ENCODE peak calls at places on chromosomes 4 and X, in seven cellular contexts. T is HCT116, L is upper lobe of left lung, E is suprapubic skin, F is K562, W is stomach, V is transverse colon. C is an unnamed sample. For H3K4me1, the result is how much of the 10 kb centered on the place peaks cover.

GRCh38 chr4:1079711-1080265 is 33.6 kb downstream of the RNF212 start:
- DNase-seq in W (no peak), V (no peak), F (no peak), L (no peak), E (no peak), T (no peak), C (no peak)

GRCh38 chr4:151658959-151659593 is 101.7 kb downstream of the GATB start:
- DNase-seq in V (no peak), T (no peak), L (no peak), E (no peak), F (no peak), W (no peak), C (no peak)

GRCh38 chrX:83469551-83469950 is 38.5 kb upstream of the POU3F4 start:
- DNase-seq in T (no peak), W (peak), L (no peak), E (no peak), V (peak), F (no peak), C (no peak)

GRCh38 chr4:29549308-29549707 is 1170.9 kb upstream of the PCDH7 start:
- DNase-seq in V (no peak), W (no peak), T (no peak), E (no peak), F (no peak), L (no peak), C (no peak)

GRCh38 chr4:73839071-73839470 is 2.6 kb downstream of the CXCL6 start:
- DNase-seq in F (no peak), E (no peak), W (no peak), V (no peak), L (no peak), T (no peak), C (no peak)

GRCh38 chrX:153339662-153340061 is 5.7 kb downstream of the ZNF275 start:
- DNase-seq in E (no peak), L (no peak), V (no peak), T (no peak), W (no peak), F (peak), C (no peak)

GRCh38 chrX:134623293-134624045 is 34.8 kb downstream of the PLAC1 start:
- DNase-seq in W (no peak), V (no peak), F (no peak), E (no peak), T (no peak), L (no peak), C (no peak)

GRCh38 chr4:39820186-39820585 is 122.2 kb downstream of the UBE2K start:
- DNase-seq in F (no peak), V (no peak), L (no peak), W (no peak), E (no peak), T (no peak), C (no peak)

GRCh38 chr4:133969202-133969873 is 232.3 kb downstream of the PABPC4L start:
- DNase-seq in T (no peak), W (no peak), L (no peak), E (no peak), F (peak), V (no peak), C (no peak)

GRCh38 chr4:107037188-107037587 is 1.1 kb upstream of the DKK2 start:
- DNase-seq in T (no peak), W (no peak), E (peak), V (peak), F (no peak), L (peak), C (peak)

GRCh38 chr4:177308842-177309524 is 691 bp upstream of the NEIL3 start:
- DNase-seq in F (no peak), L (no peak), T (no peak), V (no peak), W (no peak), E (no peak), C (no peak)

GRCh38 chr4:113990886-113991285 is 11.4 kb upstream of the ARSJ start:
- DNase-seq in W (no peak), E (no peak), V (no peak), F (no peak), T (no peak), L (peak), C (no peak)

GRCh38 chrX:74923942-74924448 is 1.3 kb downstream of the NEXMIF start:
- DNase-seq in E (no peak), V (peak), W (no peak), T (no peak), F (no peak), L (no peak), C (peak)

GRCh38 chr4:74932832-74933561 is at the start of gene PARM1:
- DNase-seq in T (peak), W (peak), V (peak), E (peak), F (peak), L (peak), C (peak)

GRCh38 chr4:40719008-40719623 is 30.6 kb upstream of the NSUN7 start:
- DNase-seq in L (peak), F (peak), E (no peak), V (no peak), T (peak), W (no peak), C (no peak)

GRCh38 chr4:76659103-76659490 is 224.1 kb downstream of the SHROOM3 start:
- DNase-seq in E (no peak), T (no peak), W (no peak), F (no peak), L (no peak), V (no peak), C (no peak)

GRCh38 chr4:155853189-155853588 is 12.9 kb downstream of the ASIC5 start:
- DNase-seq in E (no peak), F (no peak), T (no peak), V (no peak), W (no peak), L (no peak), C (no peak)

GRCh38 chr4:8009710-8010534 is 70.3 kb upstream of the AFAP1 start:
- DNase-seq in V (peak), F (no peak), T (no peak), L (no peak), E (no peak), W (no peak), C (no peak)

GRCh38 chrX:108178099-108178498 is 86.5 kb downstream of the ATG4A start:
- DNase-seq in V (no peak), T (no peak), E (no peak), W (no peak), F (no peak), L (no peak), C (no peak)

GRCh38 chr4:56217383-56217890 is 169.9 kb downstream of the AASDH start:
- DNase-seq in T (no peak), W (no peak), L (no peak), V (no peak), E (no peak), F (no peak), C (no peak)

GRCh38 chr4:56220261-56220660 is 167.0 kb downstream of the AASDH start:
- DNase-seq in W (no peak), V (no peak), E (no peak), L (no peak), F (no peak), T (no peak), C (no peak)

GRCh38 chr4:56215901-56216300 is 171.4 kb downstream of the AASDH start:
- DNase-seq in W (peak), F (no peak), T (peak), E (no peak), V (peak), L (no peak), C (no peak)

GRCh38 chr4:56218230-56218895 is 168.9 kb downstream of the AASDH start:
- DNase-seq in W (no peak), E (no peak), T (no peak), F (no peak), V (no peak), L (no peak), C (no peak)

GRCh38 chr4:56219447-56219846 is 167.8 kb downstream of the AASDH start:
- DNase-seq in E (no peak), F (no peak), V (no peak), L (no peak), T (no peak), W (no peak), C (no peak)
- TF ChIP-seq POLR2AphosphoS5 in E (no peak), F (no peak), V (no peak), L (no peak), T (no peak), W (no peak), C (no peak)

GRCh38 chrX:40088803-40089540 is 8.8 kb downstream of the BCOR start:
- DNase-seq in T (no peak), L (no peak), E (no peak), V (no peak), W (no peak), F (no peak), C (no peak)
- H3K4me1 ChIP-seq in T (half or more), L (under half), E (half or more), V (under half), W (under half), F (half or more), C (half or more)

DNA sequence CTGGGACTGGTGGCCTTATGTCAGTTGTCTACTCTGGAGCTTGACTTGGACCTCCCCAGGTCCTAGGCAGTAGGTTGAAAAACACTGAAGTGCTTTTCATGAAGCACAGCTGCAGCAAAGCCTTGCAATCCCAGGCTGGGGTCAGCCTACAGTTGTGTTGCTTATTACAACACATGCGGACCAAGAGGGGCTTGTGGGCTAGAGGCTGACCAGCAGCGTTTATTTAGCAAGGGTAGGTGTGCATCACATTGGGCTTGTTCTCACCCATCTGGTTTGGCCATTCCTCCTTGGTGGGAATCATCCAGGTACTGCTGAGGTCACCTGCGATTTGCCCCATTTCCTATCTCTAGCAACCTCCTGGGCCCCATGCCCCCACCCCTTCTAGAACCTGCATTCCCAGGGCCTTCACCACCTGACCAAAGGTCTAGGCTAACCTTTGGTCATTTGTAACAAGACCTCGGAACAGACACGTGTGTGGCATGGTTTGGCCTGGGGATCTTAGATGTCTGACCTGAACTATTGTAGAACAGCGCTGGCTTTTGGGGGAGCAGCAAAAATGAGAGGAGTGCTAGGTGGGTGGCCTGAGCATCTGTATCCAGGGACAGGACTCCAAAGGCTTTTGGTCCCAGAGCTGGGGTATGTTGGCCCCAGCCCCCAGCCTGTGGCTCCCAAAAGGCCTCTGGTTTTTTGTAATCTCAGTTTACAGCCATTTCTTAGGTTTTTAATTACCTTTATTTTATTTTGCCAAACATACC is 3.0 kb downstream of the RPL10 start:
- DNase-seq in V (no peak), L (no peak), W (no peak), F (no peak), E (no peak), T (no peak), C (no peak)
- TF ChIP-seq POLR2A in V (no peak), L (peak), W (no peak), F (peak), E (no peak), T (peak), C (no peak)

DNA sequence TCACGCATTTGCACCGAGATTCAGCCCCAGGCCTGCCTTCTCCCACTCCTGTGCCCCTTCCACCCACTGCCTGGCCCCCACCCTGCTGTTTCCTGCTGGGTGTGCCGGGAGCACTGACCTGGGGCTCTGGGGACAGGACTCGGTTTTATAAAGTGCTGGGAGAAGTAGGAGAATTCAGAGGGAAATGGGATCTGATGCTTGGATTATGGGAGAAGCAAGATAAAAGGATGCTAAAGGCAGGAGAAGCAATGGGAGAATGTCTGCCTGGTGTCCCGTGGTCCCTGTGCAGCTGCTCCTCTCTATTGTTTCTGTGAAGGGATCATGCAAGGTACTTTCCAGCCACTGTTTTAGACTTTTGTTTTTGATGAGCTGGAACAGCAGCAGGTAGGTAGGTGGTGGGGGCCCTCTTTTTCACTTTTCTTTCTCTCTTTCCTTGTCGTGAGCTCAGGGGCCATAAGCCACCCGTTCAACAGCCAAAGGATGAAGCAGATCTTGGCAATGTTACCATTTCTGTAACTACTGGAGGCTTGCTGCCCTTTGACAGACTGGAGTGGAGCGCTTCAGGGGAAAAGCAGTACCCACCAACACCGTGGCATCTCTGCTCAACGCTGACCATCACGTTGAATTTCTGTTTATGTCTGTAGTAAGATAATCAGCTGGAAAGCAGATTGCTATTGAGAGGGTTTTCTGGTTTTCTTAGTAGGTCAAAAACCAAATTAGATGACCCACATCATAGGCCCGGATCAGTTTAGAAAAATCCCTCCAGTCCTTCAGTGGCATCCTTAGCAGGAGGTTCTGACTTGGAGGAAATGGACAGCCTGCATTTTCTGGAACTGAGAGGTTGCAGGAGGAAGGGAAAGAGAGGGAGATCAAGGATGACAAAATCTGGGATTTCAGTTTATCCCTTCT is 63.8 kb upstream of the ENPP6 start:
- DNase-seq in F (no peak), E (no peak), T (no peak), V (peak), L (no peak), W (no peak), C (no peak)
- TF ChIP-seq POLR2AphosphoS5 in F (no peak), E (no peak), T (no peak), V (no peak), L (no peak), W (no peak), C (no peak)

DNA sequence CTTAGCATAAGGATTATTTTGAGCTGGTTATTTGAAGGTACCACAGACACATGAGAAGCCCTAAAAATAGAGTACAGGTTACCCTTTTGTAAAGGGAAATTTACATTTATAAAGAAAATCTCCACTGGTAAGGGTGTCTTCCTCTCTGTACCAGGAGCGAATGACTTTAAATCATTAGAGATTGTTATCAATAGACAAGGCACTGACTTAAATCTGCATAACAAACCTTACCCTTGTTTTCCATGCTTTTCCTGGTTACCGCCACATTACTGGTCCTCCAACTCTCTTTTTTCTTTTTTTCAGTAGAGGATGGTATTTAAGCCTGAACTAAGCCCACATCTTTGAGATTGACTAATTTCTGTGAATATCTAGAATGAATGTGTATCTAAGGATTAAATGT is 129.8 kb downstream of the SLC7A11 start:
- DNase-seq in L (no peak), V (no peak), E (no peak), W (no peak), F (no peak), T (no peak), C (no peak)
- H3K4me1 ChIP-seq in L (under half), V (under half), E (under half), W (under half), F (under half), T (under half), C (under half)

GRCh38 chrX:2499507-2499906 is 1.3 kb downstream of the DHRSX start:
- DNase-seq in W (peak), T (no peak), V (no peak), F (no peak), L (no peak), E (no peak), C (no peak)

GRCh38 chrX:2500091-2500680 is 590 bp downstream of the DHRSX start:
- DNase-seq in W (peak), V (peak), T (no peak), F (no peak), E (no peak), L (peak), C (no peak)

GRCh38 chrX:2501246-2502102 is 698 bp upstream of the DHRSX start:
- DNase-seq in W (peak), E (peak), F (peak), V (no peak), L (peak), T (no peak), C (no peak)

GRCh38 chrX:2502120-2502667 is 1.4 kb upstream of the DHRSX start:
- DNase-seq in V (no peak), L (peak), F (no peak), T (no peak), W (peak), E (no peak), C (peak)

DNA sequence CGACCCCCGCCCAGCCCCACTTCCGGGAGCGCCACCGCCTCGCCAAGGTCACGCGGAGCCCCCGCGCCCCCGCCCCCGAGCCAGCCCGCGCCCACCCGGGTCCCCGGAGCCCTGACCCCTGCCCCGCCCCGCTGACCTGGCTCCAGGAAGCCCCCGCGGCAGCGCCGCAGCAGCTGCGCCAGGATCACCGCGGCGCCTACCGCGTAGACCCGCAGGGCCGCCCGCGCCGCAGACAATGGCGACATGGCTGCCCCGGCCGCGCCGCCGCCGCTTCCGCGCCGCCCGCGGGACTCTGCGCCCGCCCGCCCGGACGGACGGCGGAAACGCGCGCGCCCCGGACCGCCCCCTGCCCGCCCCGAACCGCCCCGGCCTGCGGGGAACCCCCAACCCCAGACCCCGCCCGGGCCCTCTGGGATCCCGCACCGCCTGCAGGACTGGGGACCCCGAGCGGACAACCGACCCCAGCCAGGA is at the start of the genes DHRSX and ZBED1:
- DNase-seq in F (peak), T (no peak), E (no peak), V (peak), L (peak), W (peak), C (no peak)
- TF ChIP-seq POLR2A in F (no peak), T (no peak), E (no peak), V (no peak), L (peak), W (no peak), C (no peak)

GRCh38 chrX:31266172-31267076 is 194.6 kb upstream of the FTHL17 start:
- DNase-seq in E (peak), T (no peak), W (peak), V (peak), L (peak), F (peak), C (peak)
- TF ChIP-seq POLR2AphosphoS5 in E (no peak), T (no peak), W (peak), V (peak), L (no peak), F (no peak), C (peak)

GRCh38 chr4:82890913-82891727 is at the start of gene SEC31A:
- DNase-seq in L (peak), W (peak), T (peak), F (peak), V (peak), E (peak), C (peak)
- H3K4me1 ChIP-seq in L (under half), W (under half), T (under half), F (under half), V (under half), E (under half), C (under half)

DNA sequence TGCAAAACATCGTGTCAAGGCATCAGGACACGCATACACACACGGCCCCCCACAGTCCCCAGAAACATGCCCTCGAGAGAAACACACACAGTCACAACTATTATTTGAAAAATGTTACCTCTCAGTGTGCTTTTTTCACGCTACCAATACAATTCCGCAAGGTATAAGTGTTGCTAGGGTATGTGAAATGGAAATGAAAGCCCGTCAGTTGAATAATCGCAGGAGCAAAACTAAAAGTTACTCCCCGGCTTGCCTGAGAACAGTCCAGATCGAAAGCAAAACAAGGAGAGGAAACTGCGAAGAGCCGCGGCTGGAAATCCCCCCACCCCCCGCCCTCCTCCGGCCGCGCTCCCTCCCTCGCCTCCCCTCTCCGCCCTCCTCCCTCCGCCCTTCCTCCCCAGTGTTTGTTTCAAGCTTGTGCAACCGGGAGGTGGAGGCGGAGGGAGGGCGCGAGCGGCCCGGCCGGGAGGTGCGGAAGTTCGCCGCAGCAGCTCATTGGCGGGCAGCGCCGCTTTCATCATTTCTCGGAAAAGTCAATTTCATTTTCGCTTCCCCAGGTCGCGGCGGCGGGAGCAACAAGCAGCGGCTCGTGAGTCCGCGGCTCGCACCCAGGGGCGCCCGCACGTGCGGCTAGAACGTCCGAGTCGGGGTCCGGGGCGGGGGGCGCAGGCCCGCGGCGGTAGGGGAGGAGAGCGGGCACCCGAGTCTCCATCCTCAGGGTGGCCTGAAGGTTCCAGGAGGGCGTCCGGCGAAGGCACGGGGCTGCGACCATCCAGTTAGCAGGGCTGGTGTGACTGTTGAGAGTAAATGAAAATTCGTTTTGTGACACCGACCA is at the start of gene IRF2:
- DNase-seq in W (peak), T (peak), E (peak), V (peak), L (peak), F (peak), C (peak)
- TF ChIP-seq POLR2A in W (no peak), T (no peak), E (peak), V (peak), L (peak), F (peak), C (peak)

DNA sequence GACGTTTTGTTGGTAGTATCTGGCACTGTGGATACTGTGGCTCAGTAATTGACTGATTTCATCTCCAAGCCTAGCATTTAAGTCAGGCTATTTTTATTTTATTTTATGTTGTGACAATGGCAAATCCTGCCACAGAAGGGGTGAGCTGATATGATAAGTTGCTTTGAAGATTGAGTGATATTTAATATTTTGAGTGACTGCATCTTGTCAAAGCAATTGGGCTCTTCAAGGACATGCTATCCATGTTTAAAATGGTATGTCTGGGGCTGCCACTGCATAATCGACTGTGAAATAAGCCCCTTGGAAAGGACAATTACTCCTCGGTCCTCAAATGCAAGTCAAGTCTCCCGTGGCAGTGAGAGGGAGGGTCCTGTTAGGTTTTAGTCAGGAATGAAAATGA is 178.1 kb downstream of the GBA3 start:
- DNase-seq in V (no peak), F (no peak), T (no peak), L (no peak), E (no peak), W (no peak), C (no peak)
- TF ChIP-seq POLR2AphosphoS5 in V (no peak), F (no peak), T (no peak), L (no peak), E (no peak), W (no peak), C (no peak)